ENCODE peak calls at places on chromosomes 13 and 19, in seven cellular contexts. S, N, Z, D, R, F and X are unnamed samples.

GRCh38 chr13:25335856-25336255 is 34.4 kb downstream of the NUP58 start:
- DNase-seq in N (no peak), F (no peak), D (no peak), R (no peak), S (no peak), Z (no peak), X (no peak)

GRCh38 chr13:68748038-68748437 is 1359.6 kb upstream of the ATXN8OS start:
- DNase-seq in R (no peak), F (no peak), S (no peak), Z (no peak), N (no peak), D (no peak), X (no peak)

GRCh38 chr13:79724348-79725103 is 243.6 kb downstream of the NDFIP2 start:
- DNase-seq in S (no peak), R (no peak), F (no peak), Z (no peak), D (no peak), N (no peak), X (no peak)

GRCh38 chr19:55097864-55098715 is 19.3 kb downstream of the PPP1R12C start:
- DNase-seq in N (no peak), S (no peak), R (no peak), D (no peak), F (no peak), Z (no peak), X (no peak)

GRCh38 chr13:87669379-87669978 is 1.7 kb upstream of the SLITRK5 start:
- DNase-seq in F (no peak), D (peak), N (no peak), R (peak), S (no peak), Z (no peak), X (no peak)

GRCh38 chr19:29467824-29468401 is 57.9 kb upstream of the VSTM2B start:
- DNase-seq in F (no peak), S (no peak), Z (no peak), R (peak), N (no peak), D (no peak), X (peak)

GRCh38 chr19:38549061-38549460 is 68.7 kb downstream of the MAP4K1 start:
- DNase-seq in S (no peak), F (no peak), N (no peak), D (no peak), R (no peak), Z (no peak), X (no peak)

GRCh38 chr19:5329141-5329540 is 11.5 kb downstream of the PTPRS start:
- DNase-seq in N (no peak), D (no peak), Z (no peak), F (no peak), S (no peak), R (no peak), X (no peak)

GRCh38 chr13:84192125-84192524 is 309.9 kb upstream of the SLITRK1 start:
- DNase-seq in F (no peak), Z (peak), N (no peak), S (no peak), R (no peak), D (no peak), X (no peak)

GRCh38 chr13:43405457-43405856 is 381.3 kb downstream of the ENOX1 start:
- DNase-seq in N (no peak), F (no peak), R (no peak), S (no peak), Z (no peak), D (no peak), X (no peak)

GRCh38 chr19:33156354-33156753 is 24.4 kb downstream of the WDR88 start:
- DNase-seq in D (no peak), F (no peak), N (no peak), S (no peak), R (no peak), Z (no peak), X (no peak)

GRCh38 chr13:49454388-49455015 is 10.4 kb downstream of the SETDB2 start:
- DNase-seq in N (no peak), D (peak), Z (no peak), R (peak), F (no peak), S (no peak), X (no peak)

GRCh38 chr13:38566526-38566925 is 120.4 kb upstream of the FREM2 start:
- DNase-seq in R (no peak), S (no peak), Z (no peak), F (no peak), N (no peak), D (no peak), X (no peak)

GRCh38 chr19:5218255-5218855 is 122.3 kb downstream of the PTPRS start:
- DNase-seq in Z (no peak), S (no peak), D (no peak), N (no peak), F (no peak), R (no peak), X (no peak)

GRCh38 chr13:25901460-25902376 is 150.1 kb downstream of the SHISA2 start:
- DNase-seq in F (no peak), N (no peak), R (no peak), S (no peak), Z (no peak), D (peak), X (no peak)

GRCh38 chr13:58804832-58805231 is 1173.3 kb downstream of the PCDH17 start:
- DNase-seq in Z (no peak), S (no peak), F (no peak), R (no peak), D (no peak), N (no peak), X (no peak)

GRCh38 chr13:34913040-34913439 is 29.0 kb upstream of the NBEA start:
- DNase-seq in N (no peak), D (no peak), F (no peak), S (no peak), Z (no peak), R (peak), X (no peak)

GRCh38 chr19:54633401-54633800 is 3.1 kb downstream of the LILRB1 start:
- DNase-seq in N (no peak), S (no peak), R (no peak), Z (no peak), D (peak), F (no peak), X (no peak)

GRCh38 chr13:84025828-84026227 is 143.6 kb upstream of the SLITRK1 start:
- DNase-seq in N (no peak), S (no peak), D (no peak), Z (no peak), F (no peak), R (no peak), X (no peak)

GRCh38 chr19:23070353-23070781 is 46.5 kb upstream of the ZNF730 start:
- DNase-seq in S (no peak), Z (no peak), N (peak), F (peak), R (peak), D (peak), X (no peak)

GRCh38 chr13:111531505-111531904 is 211.1 kb downstream of the TEX29 start:
- DNase-seq in D (no peak), S (no peak), Z (no peak), R (peak), N (no peak), F (no peak), X (peak)

GRCh38 chr19:39968789-39969188 is 2.2 kb upstream of the PSMC4 start:
- DNase-seq in Z (no peak), R (no peak), N (no peak), D (no peak), S (no peak), F (no peak), X (no peak)

GRCh38 chr13:31090921-31091624 is 70.6 kb downstream of the HSPH1 start:
- DNase-seq in F (no peak), S (no peak), Z (no peak), N (no peak), D (no peak), R (no peak), X (peak)

GRCh38 chr19:40273469-40274360 is 11.4 kb downstream of the AKT2 start:
- DNase-seq in N (no peak), D (no peak), S (no peak), F (peak), R (no peak), Z (no peak), X (no peak)

GRCh38 chr13:103140001-103140671 is 73.9 kb upstream of the SLC10A2 start:
- DNase-seq in F (no peak), Z (no peak), N (no peak), R (peak), S (no peak), D (peak), X (peak)